ENCODE peak calls at places on chromosomes 1 and 21, in five cellular contexts. S is tibial nerve, Z is Peyer's patch, U is glutamatergic neuron, N is cardiac fibroblast. M is an unnamed sample.

GRCh38 chr1:32702599-32703478 is at the start of gene SYNC:
- DNase-seq in S (peak; percentile 41), Z (no peak), U (peak; percentile 44), N (peak; percentile 51), M (peak; percentile 30)

GRCh38 chr1:9037476-9038337 is 11.5 kb upstream of the SLC2A7 start:
- DNase-seq in S (no peak), Z (peak; percentile 29), U (no peak), N (no peak), M (no peak)

GRCh38 chr1:29380532-29380931 is 144.2 kb downstream of the PTPRU start:
- DNase-seq in S (no peak), Z (no peak), U (no peak), N (peak; percentile 28), M (no peak)

GRCh38 chr1:12158362-12159092 is 8.3 kb upstream of the TNFRSF1B start:
- DNase-seq in S (no peak), Z (no peak), U (no peak), N (no peak), M (no peak)

GRCh38 chr21:42833439-42833815 is 45.9 kb downstream of the WDR4 start:
- DNase-seq in S (no peak), Z (peak; percentile 25), U (no peak), N (no peak), M (no peak)

GRCh38 chr21:25385912-25386474 is 221.3 kb downstream of the MRPL39 start:
- DNase-seq in S (no peak), Z (no peak), U (no peak), N (peak; percentile 83), M (no peak)

GRCh38 chr1:111672338-111672737 is 52.7 kb downstream of the RAP1A start:
- DNase-seq in S (no peak), Z (no peak), U (no peak), N (peak; percentile 8), M (no peak)

GRCh38 chr1:93552751-93553455 is 105.0 kb downstream of the FNBP1L start:
- DNase-seq in S (no peak), Z (no peak), U (peak; percentile 69), N (peak; percentile 84), M (no peak)

GRCh38 chr1:181179980-181180964 is 91.8 kb downstream of the IER5 start:
- DNase-seq in S (peak; percentile 33), Z (no peak), U (peak; percentile 50), N (peak; percentile 65), M (no peak)

GRCh38 chr1:110203021-110203661 is 7.0 kb upstream of the KCNC4 start:
- DNase-seq in S (peak; percentile 88), Z (peak; percentile 56), U (peak; percentile 47), N (peak; percentile 75), M (no peak)

GRCh38 chr21:43307677-43308070 is 119.3 kb downstream of the SIK1 start:
- DNase-seq in S (no peak), Z (no peak), U (peak; percentile 4), N (no peak), M (no peak)

GRCh38 chr1:36479505-36480051 is 3.1 kb downstream of the CSF3R start:
- DNase-seq in S (no peak), Z (no peak), U (no peak), N (no peak), M (no peak)

GRCh38 chr1:152112101-152112884 is 3.0 kb downstream of the TCHH start:
- DNase-seq in S (no peak), Z (no peak), U (peak; percentile 50), N (peak; percentile 16), M (no peak)

GRCh38 chr1:84435159-84435558 is 36.9 kb downstream of the DNASE2B start:
- DNase-seq in S (no peak), Z (no peak), U (no peak), N (no peak), M (no peak)

GRCh38 chr1:116769561-116769977 is 15.3 kb downstream of the CD2 start:
- DNase-seq in S (no peak), Z (peak; percentile 66), U (no peak), N (peak; percentile 57), M (no peak)

GRCh38 chr21:27802816-27803475 is 836.1 kb upstream of the ADAMTS5 start:
- DNase-seq in S (peak; percentile 35), Z (no peak), U (peak; percentile 38), N (peak; percentile 71), M (no peak)

GRCh38 chr1:151282883-151283725 is 1.0 kb downstream of the ZNF687 start:
- DNase-seq in S (peak; percentile 17), Z (peak; percentile 58), U (peak; percentile 59), N (no peak), M (no peak)

GRCh38 chr1:24168246-24168645 is 18.8 kb downstream of the IFNLR1 start:
- DNase-seq in S (no peak), Z (no peak), U (no peak), N (no peak), M (no peak)

GRCh38 chr1:50279622-50280320 is 143.5 kb downstream of the DMRTA2 start:
- DNase-seq in S (no peak), Z (no peak), U (no peak), N (peak; percentile 5), M (no peak)

GRCh38 chr1:115712911-115713609 is 55.5 kb downstream of the CASQ2 start:
- DNase-seq in S (no peak), Z (no peak), U (no peak), N (no peak), M (no peak)

GRCh38 chr1:228378453-228379164 is 28.0 kb downstream of the TRIM11 start:
- DNase-seq in S (peak; percentile 48), Z (peak; percentile 20), U (peak; percentile 74), N (peak; percentile 69), M (no peak)

GRCh38 chr1:116826818-116827606 is 72.8 kb downstream of the CD2 start:
- DNase-seq in S (no peak), Z (no peak), U (no peak), N (peak; percentile 49), M (no peak)

GRCh38 chr1:41355356-41355755 is 5.9 kb upstream of the FOXO6 start:
- DNase-seq in S (no peak), Z (no peak), U (no peak), N (no peak), M (no peak)

GRCh38 chr1:8397511-8397910 is 79.6 kb downstream of the SLC45A1 start:
- DNase-seq in S (no peak), Z (no peak), U (no peak), N (no peak), M (no peak)

GRCh38 chr1:91582431-91582921 is 81.8 kb downstream of the CDC7 start:
- DNase-seq in S (peak; percentile 55), Z (no peak), U (no peak), N (peak; percentile 92), M (no peak)

GRCh38 chr1:14340244-14340800 is 258.2 kb upstream of the KAZN start:
- DNase-seq in S (no peak), Z (no peak), U (no peak), N (peak; percentile 36), M (no peak)

GRCh38 chr1:219066631-219067349 is 106.9 kb upstream of the LYPLAL1 start:
- DNase-seq in S (peak; percentile 19), Z (no peak), U (no peak), N (peak; percentile 79), M (no peak)

GRCh38 chr1:156705918-156706646 is 699 bp upstream of the CRABP2 start:
- DNase-seq in S (peak; percentile 68), Z (peak; percentile 65), U (peak; percentile 81), N (peak; percentile 40), M (peak; percentile 62)

GRCh38 chr1:32539584-32540571 is 651 bp downstream of the ZBTB8A start:
- DNase-seq in S (no peak), Z (no peak), U (peak; percentile 73), N (peak; percentile 63), M (peak; percentile 19)

GRCh38 chr1:242189591-242189990 is 190.7 kb upstream of the MAP1LC3C start:
- DNase-seq in S (no peak), Z (no peak), U (no peak), N (no peak), M (no peak)
- TF ChIP-seq CTCF in S (no peak), Z (no peak), U (no peak), N (no peak), M (no peak)

GRCh38 chr1:923991-924618 is 382 bp downstream of the SAMD11 start:
- DNase-seq in S (no peak), Z (no peak), U (no peak), N (no peak), M (no peak)

GRCh38 chr1:924619-925323 is 1.0 kb downstream of the SAMD11 start:
- DNase-seq in S (no peak), Z (no peak), U (peak; percentile 71), N (peak; percentile 35), M (no peak)

GRCh38 chr1:927234-927633 is 3.5 kb downstream of the SAMD11 start:
- DNase-seq in S (no peak), Z (no peak), U (no peak), N (no peak), M (no peak)

GRCh38 chr1:927741-928140 is 4.0 kb downstream of the SAMD11 start:
- DNase-seq in S (no peak), Z (no peak), U (no peak), N (no peak), M (no peak)

GRCh38 chr1:925532-926421 is 2.1 kb downstream of the SAMD11 start:
- DNase-seq in S (no peak), Z (no peak), U (peak; percentile 67), N (no peak), M (no peak)
- TF ChIP-seq CTCF in S (no peak), Z (no peak), U (no peak), N (no peak), M (no peak)

GRCh38 chr1:85850238-85850637 is 142.0 kb upstream of the ZNHIT6 start:
- DNase-seq in S (no peak), Z (no peak), U (no peak), N (peak; percentile 95), M (no peak)
- TF ChIP-seq CTCF in S (no peak), Z (no peak), U (no peak), N (peak; percentile 53), M (no peak)

GRCh38 chr1:26539722-26540121 is 10.2 kb downstream of the RPS6KA1 start:
- DNase-seq in S (no peak), Z (no peak), U (no peak), N (no peak), M (no peak)

GRCh38 chr1:26538480-26539412 is 9.2 kb downstream of the RPS6KA1 start:
- DNase-seq in S (no peak), Z (peak; percentile 62), U (peak; percentile 41), N (peak; percentile 63), M (no peak)

GRCh38 chr1:26536521-26536920 is 7.0 kb downstream of the RPS6KA1 start:
- DNase-seq in S (no peak), Z (no peak), U (no peak), N (no peak), M (no peak)

GRCh38 chr1:26536081-26536480 is 6.5 kb downstream of the RPS6KA1 start:
- DNase-seq in S (no peak), Z (no peak), U (no peak), N (no peak), M (no peak)

DNA sequence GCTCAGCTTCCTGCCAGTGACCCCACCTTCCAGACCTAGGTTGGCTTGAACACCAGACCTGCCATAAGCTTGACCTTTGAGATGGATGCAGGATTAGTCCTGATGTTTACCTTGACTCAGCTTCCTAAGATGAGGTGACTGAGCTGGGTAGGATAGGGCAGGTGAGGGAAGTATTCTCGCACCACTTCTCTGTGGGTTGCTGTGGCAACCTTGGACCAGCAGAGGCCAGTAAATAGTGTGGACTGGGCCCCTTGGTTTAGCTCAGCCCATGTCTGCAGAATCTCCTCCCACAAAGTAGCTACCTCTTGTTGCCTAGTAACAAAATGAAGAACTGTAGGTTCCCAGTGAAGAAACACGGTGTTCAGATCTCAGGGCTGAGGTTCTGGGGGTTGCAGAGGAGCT is 8.4 kb downstream of the RPS6KA1 start:
- DNase-seq in S (no peak), Z (peak; percentile 64), U (no peak), N (peak; percentile 50), M (no peak)
- TF ChIP-seq CTCF in S (peak; percentile 29), Z (peak; percentile 36), U (no peak), N (peak; percentile 11), M (no peak)

GRCh38 chr1:207259391-207259790 is 62.1 kb upstream of the CD55 start:
- DNase-seq in S (no peak), Z (no peak), U (no peak), N (peak; percentile 61), M (no peak)
- TF ChIP-seq CTCF in S (peak; percentile 26), Z (peak; percentile 76), U (no peak), N (peak; percentile 58), M (no peak)